ENCODE peak calls at places on chromosome 1, in five cellular contexts. One of them, this sample, is unnamed.

GRCh38 chr1:218475275-218475674 is 130.1 kb downstream of the TGFB2 start:
- DNase-seq in astrocyte of the spinal cord: no peak
- DNase-seq in progenitor cell of endocrine pancreas: no peak
- DNase-seq in cardiac fibroblast: no peak
- DNase-seq in RWPE1: no peak
- DNase-seq in this sample: no peak

GRCh38 chr1:145985502-145986439 is 10.6 kb downstream of the TXNIP start:
- DNase-seq in astrocyte of the spinal cord: peak
- DNase-seq in progenitor cell of endocrine pancreas: no peak
- DNase-seq in cardiac fibroblast: peak
- DNase-seq in RWPE1: no peak
- DNase-seq in this sample: peak

GRCh38 chr1:62962014-62962793 is 178.3 kb downstream of the ATG4C start:
- DNase-seq in astrocyte of the spinal cord: no peak
- DNase-seq in progenitor cell of endocrine pancreas: no peak
- DNase-seq in cardiac fibroblast: no peak
- DNase-seq in RWPE1: no peak
- DNase-seq in this sample: no peak

GRCh38 chr1:156407344-156407743 is 38.3 kb downstream of the RHBG start:
- DNase-seq in astrocyte of the spinal cord: no peak
- DNase-seq in progenitor cell of endocrine pancreas: no peak
- DNase-seq in cardiac fibroblast: no peak
- DNase-seq in RWPE1: no peak
- DNase-seq in this sample: no peak

GRCh38 chr1:240503558-240503957 is 108.4 kb downstream of the GREM2 start:
- DNase-seq in astrocyte of the spinal cord: no peak
- DNase-seq in progenitor cell of endocrine pancreas: no peak
- DNase-seq in cardiac fibroblast: no peak
- DNase-seq in RWPE1: no peak
- DNase-seq in this sample: no peak

GRCh38 chr1:15455522-15455921 is 1.0 kb upstream of the CELA2A start:
- DNase-seq in astrocyte of the spinal cord: peak
- DNase-seq in progenitor cell of endocrine pancreas: no peak
- DNase-seq in cardiac fibroblast: peak
- DNase-seq in RWPE1: no peak
- DNase-seq in this sample: no peak

GRCh38 chr1:84122780-84123382 is 21.2 kb upstream of the PRKACB start:
- DNase-seq in astrocyte of the spinal cord: peak
- DNase-seq in progenitor cell of endocrine pancreas: no peak
- DNase-seq in cardiac fibroblast: peak
- DNase-seq in RWPE1: peak
- DNase-seq in this sample: peak

GRCh38 chr1:154962238-154962678 is 676 bp upstream of the PYGO2 start:
- DNase-seq in astrocyte of the spinal cord: peak
- DNase-seq in progenitor cell of endocrine pancreas: no peak
- DNase-seq in cardiac fibroblast: peak
- DNase-seq in RWPE1: no peak
- DNase-seq in this sample: no peak

DNA sequence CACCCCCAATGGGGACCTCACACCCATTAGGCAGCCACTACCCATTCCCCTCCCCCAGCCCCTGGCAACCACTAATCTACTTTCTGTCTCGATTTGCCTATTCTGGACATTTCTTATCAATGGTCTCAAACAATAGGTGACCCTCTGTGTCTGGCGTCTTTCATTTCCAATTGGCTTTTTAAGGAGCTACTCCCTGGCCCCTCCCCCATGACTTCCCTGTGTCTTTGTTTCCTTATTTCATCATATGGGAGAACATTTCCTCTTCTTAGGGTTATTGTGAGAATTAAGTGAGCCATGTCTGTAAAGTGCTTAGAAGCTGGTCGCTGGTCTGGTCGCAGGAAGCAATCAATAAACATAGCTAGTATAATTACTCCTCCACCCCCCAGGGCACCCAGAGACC is 80.9 kb downstream of the SPSB1 start:
- DNase-seq in astrocyte of the spinal cord: no peak
- DNase-seq in progenitor cell of endocrine pancreas: no peak
- DNase-seq in cardiac fibroblast: peak
- DNase-seq in RWPE1: no peak
- DNase-seq in this sample: no peak
- TF ChIP-seq CTCF in astrocyte of the spinal cord: no peak
- TF ChIP-seq CTCF in progenitor cell of endocrine pancreas: no peak
- TF ChIP-seq CTCF in cardiac fibroblast: no peak
- TF ChIP-seq CTCF in RWPE1: no peak
- TF ChIP-seq CTCF in this sample: no peak

GRCh38 chr1:43653339-43653738 is 3.4 kb downstream of the KDM4A start:
- DNase-seq in astrocyte of the spinal cord: peak
- DNase-seq in progenitor cell of endocrine pancreas: no peak
- DNase-seq in cardiac fibroblast: peak
- DNase-seq in RWPE1: no peak
- DNase-seq in this sample: peak
- TF ChIP-seq CTCF in astrocyte of the spinal cord: peak
- TF ChIP-seq CTCF in progenitor cell of endocrine pancreas: peak
- TF ChIP-seq CTCF in cardiac fibroblast: peak
- TF ChIP-seq CTCF in RWPE1: no peak
- TF ChIP-seq CTCF in this sample: peak

DNA sequence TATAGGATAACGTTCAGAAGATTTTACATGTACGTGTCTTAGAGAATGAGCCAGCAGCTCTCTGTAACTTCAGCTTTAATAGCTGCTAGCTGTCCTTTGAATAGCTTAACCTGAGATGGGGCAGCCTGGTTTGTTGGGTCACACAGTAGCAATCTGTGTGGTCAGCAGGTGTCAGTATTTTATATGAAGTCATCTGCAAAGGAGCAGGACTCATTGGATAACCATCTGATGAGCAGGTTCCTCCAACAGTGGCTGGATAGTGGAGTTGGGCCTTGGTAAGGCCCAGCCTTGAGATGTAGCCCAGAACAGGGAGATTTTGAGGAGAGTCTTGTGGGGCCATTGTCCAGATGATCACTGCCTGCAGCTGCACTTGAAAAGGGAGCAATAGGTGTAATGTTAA is 6.4 kb downstream of the GSTM5 start:
- DNase-seq in astrocyte of the spinal cord: no peak
- DNase-seq in progenitor cell of endocrine pancreas: no peak
- DNase-seq in cardiac fibroblast: no peak
- DNase-seq in RWPE1: no peak
- DNase-seq in this sample: peak
- TF ChIP-seq CTCF in astrocyte of the spinal cord: no peak
- TF ChIP-seq CTCF in progenitor cell of endocrine pancreas: peak
- TF ChIP-seq CTCF in cardiac fibroblast: no peak
- TF ChIP-seq CTCF in RWPE1: no peak
- TF ChIP-seq CTCF in this sample: peak

GRCh38 chr1:108708726-108709660 is 3.7 kb upstream of the FNDC7 start:
- DNase-seq in astrocyte of the spinal cord: no peak
- DNase-seq in progenitor cell of endocrine pancreas: no peak
- DNase-seq in cardiac fibroblast: peak
- DNase-seq in RWPE1: no peak
- DNase-seq in this sample: no peak
- TF ChIP-seq CTCF in astrocyte of the spinal cord: peak
- TF ChIP-seq CTCF in progenitor cell of endocrine pancreas: peak
- TF ChIP-seq CTCF in cardiac fibroblast: peak
- TF ChIP-seq CTCF in RWPE1: no peak
- TF ChIP-seq CTCF in this sample: peak

GRCh38 chr1:98556521-98557158 is 104.9 kb upstream of the SNX7 start:
- DNase-seq in astrocyte of the spinal cord: peak
- DNase-seq in progenitor cell of endocrine pancreas: no peak
- DNase-seq in cardiac fibroblast: peak
- DNase-seq in RWPE1: peak
- DNase-seq in this sample: peak
- TF ChIP-seq CTCF in astrocyte of the spinal cord: peak
- TF ChIP-seq CTCF in progenitor cell of endocrine pancreas: peak
- TF ChIP-seq CTCF in cardiac fibroblast: peak
- TF ChIP-seq CTCF in RWPE1: peak
- TF ChIP-seq CTCF in this sample: peak

GRCh38 chr1:51139474-51139873 is 37.4 kb downstream of the C1orf185 start:
- DNase-seq in astrocyte of the spinal cord: no peak
- DNase-seq in progenitor cell of endocrine pancreas: no peak
- DNase-seq in cardiac fibroblast: peak
- DNase-seq in RWPE1: no peak
- DNase-seq in this sample: no peak
- TF ChIP-seq CTCF in astrocyte of the spinal cord: no peak
- TF ChIP-seq CTCF in progenitor cell of endocrine pancreas: no peak
- TF ChIP-seq CTCF in cardiac fibroblast: peak
- TF ChIP-seq CTCF in RWPE1: peak
- TF ChIP-seq CTCF in this sample: peak

GRCh38 chr1:151189638-151190445 is at the start of gene VPS72:
- DNase-seq in astrocyte of the spinal cord: peak
- DNase-seq in progenitor cell of endocrine pancreas: peak
- DNase-seq in cardiac fibroblast: peak
- DNase-seq in RWPE1: peak
- DNase-seq in this sample: peak

GRCh38 chr1:151193304-151193703 is 3.3 kb upstream of the VPS72 start:
- DNase-seq in astrocyte of the spinal cord: no peak
- DNase-seq in progenitor cell of endocrine pancreas: no peak
- DNase-seq in cardiac fibroblast: no peak
- DNase-seq in RWPE1: no peak
- DNase-seq in this sample: no peak

GRCh38 chr1:151193856-151194255 is 3.9 kb upstream of the VPS72 start:
- DNase-seq in astrocyte of the spinal cord: no peak
- DNase-seq in progenitor cell of endocrine pancreas: no peak
- DNase-seq in cardiac fibroblast: no peak
- DNase-seq in RWPE1: no peak
- DNase-seq in this sample: no peak

GRCh38 chr1:151196292-151196800 is 2.0 kb upstream of the PIP5K1A start:
- DNase-seq in astrocyte of the spinal cord: peak
- DNase-seq in progenitor cell of endocrine pancreas: no peak
- DNase-seq in cardiac fibroblast: peak
- DNase-seq in RWPE1: peak
- DNase-seq in this sample: peak

DNA sequence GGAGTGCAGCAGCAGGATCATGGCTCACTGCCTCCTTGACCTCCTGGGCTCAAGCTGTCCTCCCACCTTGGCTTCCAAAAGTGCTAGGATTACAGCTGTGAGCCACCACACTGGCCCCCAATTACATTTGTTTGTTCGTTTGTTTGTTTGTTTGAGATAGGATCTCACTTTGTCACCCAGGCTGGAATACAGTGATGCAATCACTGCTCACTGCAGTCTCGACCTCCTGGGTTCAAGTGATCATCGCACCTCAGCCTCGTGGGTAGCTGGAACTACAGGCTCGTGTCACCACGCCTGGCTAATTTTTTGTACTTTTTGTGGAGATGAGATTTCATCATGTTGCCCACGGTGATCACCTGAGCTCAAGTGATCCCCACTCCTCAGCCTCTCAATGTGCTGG is 2.0 kb upstream of the VPS72 start:
- DNase-seq in astrocyte of the spinal cord: no peak
- DNase-seq in progenitor cell of endocrine pancreas: no peak
- DNase-seq in cardiac fibroblast: no peak
- DNase-seq in RWPE1: no peak
- DNase-seq in this sample: no peak
- TF ChIP-seq CTCF in astrocyte of the spinal cord: no peak
- TF ChIP-seq CTCF in progenitor cell of endocrine pancreas: no peak
- TF ChIP-seq CTCF in cardiac fibroblast: no peak
- TF ChIP-seq CTCF in RWPE1: no peak
- TF ChIP-seq CTCF in this sample: no peak